ENCODE peak calls at places on chromosomes 5 and 9, in nine cellular contexts. U is tibial artery; I is transverse colon; H is iPS DF 19.7; D is HepG2; S is iPS DF 6.9; L is stimulated activated effector memory CD8-positive, alpha-beta T cell treated with anti-CD3 and anti-CD28 coated beads, Interleukin-12 subunit alpha, Interleukin-12 subunit beta, amount 100 ng/mL, for 72 hours; O is choroid plexus epithelial cell; B is NCI-H1417. Z is an unnamed sample.

GRCh38 chr5:171968512-171968911 is 37.9 kb downstream of the FBXW11 start:
- DNase-seq in U (no peak), I (no peak), H (no peak), D (no peak), S (no peak), L (no peak), O (no peak), B (no peak), Z (no peak)

GRCh38 chr9:86659413-86660046 is 287.8 kb downstream of the GAS1 start:
- DNase-seq in U (no peak), I (no peak), H (no peak), D (no peak), S (no peak), L (no peak), O (peak; percentile 21), B (no peak), Z (no peak)

GRCh38 chr9:114696814-114697544 is 15.0 kb upstream of the TEX48 start:
- DNase-seq in U (no peak), I (no peak), H (no peak), D (no peak), S (no peak), L (peak; percentile 85), O (peak; percentile 34), B (no peak), Z (peak; percentile 34)

GRCh38 chr5:10676224-10676623 is 84.8 kb downstream of the DAP start:
- DNase-seq in U (no peak), I (no peak), H (no peak), D (no peak), S (no peak), L (no peak), O (no peak), B (no peak), Z (no peak)

GRCh38 chr5:76801159-76801802 is 17.5 kb upstream of the F2RL1 start:
- DNase-seq in U (peak; percentile 57), I (no peak), H (no peak), D (no peak), S (no peak), L (no peak), O (peak; percentile 87), B (no peak), Z (no peak)

GRCh38 chr5:91126448-91126847 is 256.7 kb downstream of the ARRDC3 start:
- DNase-seq in U (no peak), I (no peak), H (no peak), D (no peak), S (no peak), L (no peak), O (peak; percentile 92), B (no peak), Z (no peak)

GRCh38 chr5:169494383-169495251 is 89.0 kb upstream of the SPDL1 start:
- DNase-seq in U (no peak), I (no peak), H (no peak), D (no peak), S (no peak), L (no peak), O (no peak), B (no peak), Z (no peak)

GRCh38 chr9:98401140-98402025 is 145.9 kb upstream of the TBC1D2 start:
- DNase-seq in U (no peak), I (no peak), H (no peak), D (no peak), S (no peak), L (no peak), O (peak; percentile 42), B (no peak), Z (no peak)

GRCh38 chr9:136099547-136099946 is 4.5 kb upstream of the NACC2 start:
- DNase-seq in U (no peak), I (no peak), H (no peak), D (no peak), S (no peak), L (no peak), O (no peak), B (no peak), Z (no peak)

GRCh38 chr9:35845824-35846771 is 17.1 kb downstream of the TMEM8B start:
- DNase-seq in U (peak; percentile 10), I (no peak), H (no peak), D (no peak), S (no peak), L (no peak), O (no peak), B (no peak), Z (no peak)

GRCh38 chr5:135535820-135536801 is at the start of gene NEUROG1:
- DNase-seq in U (no peak), I (no peak), H (no peak), D (no peak), S (no peak), L (no peak), O (no peak), B (no peak), Z (no peak)

GRCh38 chr9:119793272-119793671 is 424.0 kb upstream of the BRINP1 start:
- DNase-seq in U (no peak), I (no peak), H (no peak), D (no peak), S (no peak), L (no peak), O (no peak), B (no peak), Z (no peak)

GRCh38 chr9:89558948-89559347 is 45.9 kb upstream of the GADD45G start:
- DNase-seq in U (no peak), I (no peak), H (no peak), D (no peak), S (no peak), L (no peak), O (no peak), B (no peak), Z (no peak)

GRCh38 chr9:119736478-119737454 is 367.5 kb upstream of the BRINP1 start:
- DNase-seq in U (no peak), I (peak; percentile 8), H (no peak), D (no peak), S (no peak), L (no peak), O (no peak), B (peak; percentile 66), Z (peak; percentile 19)

GRCh38 chr5:38738898-38739743 is 106.7 kb upstream of the OSMR start:
- DNase-seq in U (no peak), I (no peak), H (no peak), D (no peak), S (no peak), L (no peak), O (no peak), B (peak; percentile 24), Z (no peak)

GRCh38 chr9:111720170-111720569 is 58.8 kb downstream of the GNG10 start:
- DNase-seq in U (no peak), I (no peak), H (no peak), D (no peak), S (no peak), L (no peak), O (peak; percentile 11), B (no peak), Z (no peak)

GRCh38 chr5:109939109-109939682 is 249.5 kb downstream of the MAN2A1 start:
- DNase-seq in U (no peak), I (no peak), H (no peak), D (no peak), S (no peak), L (no peak), O (peak; percentile 88), B (no peak), Z (no peak)

GRCh38 chr5:136907371-136907770 is 542.0 kb upstream of the TRPC7 start:
- DNase-seq in U (no peak), I (no peak), H (no peak), D (no peak), S (no peak), L (no peak), O (no peak), B (no peak), Z (no peak)

GRCh38 chr9:131349522-131349880 is 44.4 kb upstream of the PRRC2B start:
- DNase-seq in U (no peak), I (no peak), H (no peak), D (no peak), S (no peak), L (no peak), O (no peak), B (no peak), Z (no peak)

GRCh38 chr5:15995206-15996052 is 184.2 kb downstream of the MARCHF11 start:
- DNase-seq in U (no peak), I (no peak), H (peak; percentile 12), D (peak; percentile 5), S (no peak), L (no peak), O (peak; percentile 72), B (peak; percentile 70), Z (no peak)

GRCh38 chr5:31698667-31699066 is 59.7 kb downstream of the PDZD2 start:
- DNase-seq in U (no peak), I (no peak), H (no peak), D (no peak), S (no peak), L (no peak), O (no peak), B (no peak), Z (no peak)

GRCh38 chr5:133334796-133335639 is 277.3 kb downstream of the FSTL4 start:
- DNase-seq in U (no peak), I (no peak), H (no peak), D (no peak), S (no peak), L (no peak), O (no peak), B (no peak), Z (no peak)

GRCh38 chr9:18275313-18275990 is 198.5 kb upstream of the ADAMTSL1 start:
- DNase-seq in U (no peak), I (no peak), H (no peak), D (no peak), S (no peak), L (no peak), O (no peak), B (no peak), Z (no peak)

GRCh38 chr9:86287013-86287412 is 4.7 kb upstream of the ISCA1 start:
- DNase-seq in U (no peak), I (no peak), H (peak; percentile 48), D (peak; percentile 55), S (no peak), L (no peak), O (peak; percentile 84), B (no peak), Z (no peak)

GRCh38 chr5:141674747-141675146 is 7.3 kb downstream of the ARAP3 start:
- DNase-seq in U (no peak), I (no peak), H (peak; percentile 97), D (no peak), S (no peak), L (no peak), O (no peak), B (no peak), Z (no peak)

GRCh38 chr5:170353011-170353890 is 35.9 kb downstream of the KCNMB1 start:
- DNase-seq in U (no peak), I (no peak), H (no peak), D (no peak), S (no peak), L (no peak), O (peak; percentile 15), B (no peak), Z (no peak)

GRCh38 chr9:136045595-136046554 is 49.2 kb downstream of the NACC2 start:
- DNase-seq in U (peak; percentile 23), I (no peak), H (no peak), D (no peak), S (no peak), L (no peak), O (peak; percentile 50), B (no peak), Z (peak; percentile 12)

GRCh38 chr5:124274949-124275348 is 471.5 kb downstream of the ZNF608 start:
- DNase-seq in U (no peak), I (no peak), H (no peak), D (no peak), S (no peak), L (no peak), O (peak; percentile 57), B (no peak), Z (no peak)

GRCh38 chr5:84113246-84114118 is 271.2 kb downstream of the EDIL3 start:
- DNase-seq in U (no peak), I (no peak), H (peak; percentile 25), D (no peak), S (peak; percentile 13), L (no peak), O (peak; percentile 73), B (peak; percentile 97), Z (no peak)